ENCODE peak calls at places on chromosomes 6 and 20, in four cellular contexts. E is GF-D8, X is small intestine, J is T-helper 2 cell. I is an unnamed sample.

GRCh38 chr6:74466572-74466971 is 739.3 kb downstream of the COL12A1 start:
- DNase-seq in E (no peak), X (no peak), J (no peak), I (no peak)

GRCh38 chr6:39808934-39809333 is 16.8 kb downstream of the DAAM2 start:
- DNase-seq in E (no peak), X (no peak), J (no peak), I (no peak)

GRCh38 chr6:25675172-25675571 is 23.2 kb downstream of the SCGN start:
- DNase-seq in E (no peak), X (peak), J (no peak), I (no peak)

GRCh38 chr20:507006-507758 is 36.4 kb downstream of the CSNK2A1 start:
- DNase-seq in E (no peak), X (no peak), J (no peak), I (no peak)

GRCh38 chr6:37690964-37691735 is 6.5 kb downstream of the MDGA1 start:
- DNase-seq in E (no peak), X (no peak), J (no peak), I (no peak)

GRCh38 chr6:131216277-131216676 is 81.0 kb downstream of the AKAP7 start:
- DNase-seq in E (no peak), X (peak), J (no peak), I (no peak)

GRCh38 chr6:38806271-38806670 is 91.2 kb downstream of the DNAH8 start:
- DNase-seq in E (no peak), X (no peak), J (no peak), I (no peak)

GRCh38 chr6:44473870-44474631 is 86.5 kb downstream of the CDC5L start:
- DNase-seq in E (no peak), X (no peak), J (no peak), I (no peak)